ENCODE peak calls at places on chromosomes 11 and 22, in eight cellular contexts. One of them, this sample, is unnamed.

GRCh38 chr11:79617561-79617960 is 176.7 kb upstream of the TENM4 start:
- DNase-seq in mammary epithelial cell: peak; percentile 60
- DNase-seq in MM.1S: no peak
- DNase-seq in astrocyte: no peak
- DNase-seq in OCI-LY7: no peak
- DNase-seq in A549: no peak
- DNase-seq in neural progenitor cell: no peak
- DNase-seq in PC-3: no peak
- DNase-seq in this sample: peak; percentile 0

GRCh38 chr11:134062255-134063030 is 6.4 kb upstream of the JAM3 start:
- DNase-seq in mammary epithelial cell: no peak
- DNase-seq in MM.1S: no peak
- DNase-seq in astrocyte: no peak
- DNase-seq in OCI-LY7: no peak
- DNase-seq in A549: no peak
- DNase-seq in neural progenitor cell: no peak
- DNase-seq in PC-3: no peak
- DNase-seq in this sample: peak; percentile 44

GRCh38 chr22:21101877-21102638 is 56.3 kb downstream of the LRRC74B start:
- DNase-seq in mammary epithelial cell: no peak
- DNase-seq in MM.1S: no peak
- DNase-seq in astrocyte: no peak
- DNase-seq in OCI-LY7: no peak
- DNase-seq in A549: no peak
- DNase-seq in neural progenitor cell: no peak
- DNase-seq in PC-3: no peak
- DNase-seq in this sample: no peak

GRCh38 chr11:68120212-68121066 is 749 bp downstream of the CHKA start:
- DNase-seq in mammary epithelial cell: no peak
- DNase-seq in MM.1S: peak; percentile 61
- DNase-seq in astrocyte: peak; percentile 39
- DNase-seq in OCI-LY7: peak; percentile 67
- DNase-seq in A549: no peak
- DNase-seq in neural progenitor cell: peak; percentile 83
- DNase-seq in PC-3: peak; percentile 47
- DNase-seq in this sample: peak; percentile 43

GRCh38 chr11:61756452-61757212 is 4.2 kb downstream of the MYRF start:
- DNase-seq in mammary epithelial cell: no peak
- DNase-seq in MM.1S: no peak
- DNase-seq in astrocyte: peak; percentile 26
- DNase-seq in OCI-LY7: no peak
- DNase-seq in A549: peak; percentile 89
- DNase-seq in neural progenitor cell: no peak
- DNase-seq in PC-3: peak; percentile 65
- DNase-seq in this sample: peak; percentile 46

GRCh38 chr22:49735411-49736311 is 92.0 kb downstream of the BRD1 start:
- DNase-seq in mammary epithelial cell: no peak
- DNase-seq in MM.1S: peak; percentile 46
- DNase-seq in astrocyte: no peak
- DNase-seq in OCI-LY7: no peak
- DNase-seq in A549: no peak
- DNase-seq in neural progenitor cell: peak; percentile 88
- DNase-seq in PC-3: peak; percentile 30
- DNase-seq in this sample: peak; percentile 4

GRCh38 chr11:120089036-120090001 is 48.6 kb downstream of the TRIM29 start:
- DNase-seq in mammary epithelial cell: no peak
- DNase-seq in MM.1S: no peak
- DNase-seq in astrocyte: no peak
- DNase-seq in OCI-LY7: no peak
- DNase-seq in A549: no peak
- DNase-seq in neural progenitor cell: no peak
- DNase-seq in PC-3: no peak
- DNase-seq in this sample: no peak

GRCh38 chr11:33321483-33321882 is 64.3 kb downstream of the HIPK3 start:
- DNase-seq in mammary epithelial cell: no peak
- DNase-seq in MM.1S: no peak
- DNase-seq in astrocyte: no peak
- DNase-seq in OCI-LY7: peak; percentile 10
- DNase-seq in A549: no peak
- DNase-seq in neural progenitor cell: no peak
- DNase-seq in PC-3: no peak
- DNase-seq in this sample: no peak

DNA sequence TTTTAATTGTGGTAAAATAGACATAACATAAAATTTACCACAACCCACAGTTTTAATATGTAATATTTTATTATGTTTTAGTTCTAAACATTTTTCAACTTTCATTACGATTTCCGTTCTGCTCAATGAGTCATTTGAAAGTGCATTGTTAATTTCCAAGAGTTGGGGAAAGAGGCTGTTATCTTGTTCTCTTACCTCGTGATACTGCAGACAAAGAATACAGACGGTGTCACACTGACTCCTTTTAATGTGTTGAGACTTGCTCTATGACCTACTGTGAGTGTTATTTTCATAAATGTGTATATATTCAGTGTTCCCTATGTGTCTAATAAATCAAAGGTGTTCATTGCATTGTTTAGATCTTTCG is 10.8 kb upstream of the RAC2 start:
- DNase-seq in mammary epithelial cell: peak; percentile 91
- DNase-seq in MM.1S: no peak
- DNase-seq in astrocyte: peak; percentile 74
- DNase-seq in OCI-LY7: no peak
- DNase-seq in A549: no peak
- DNase-seq in neural progenitor cell: no peak
- DNase-seq in PC-3: peak; percentile 11
- DNase-seq in this sample: peak; percentile 77
- H3K4me2 ChIP-seq in mammary epithelial cell: peak overlapping the region; percentile 85
- H3K4me2 ChIP-seq in MM.1S: no peak overlapping the region
- H3K4me2 ChIP-seq in astrocyte: peak overlapping the region; percentile 34
- H3K4me2 ChIP-seq in OCI-LY7: no peak overlapping the region
- H3K4me2 ChIP-seq in A549: peak overlapping the region; percentile 43
- H3K4me2 ChIP-seq in neural progenitor cell: no peak overlapping the region
- H3K4me2 ChIP-seq in PC-3: peak overlapping the region; percentile 60
- H3K4me2 ChIP-seq in this sample: no peak overlapping the region

GRCh38 chr22:18110944-18111758 is 542 bp downstream of the TUBA8 start:
- DNase-seq in mammary epithelial cell: no peak
- DNase-seq in MM.1S: no peak
- DNase-seq in astrocyte: no peak
- DNase-seq in OCI-LY7: no peak
- DNase-seq in A549: no peak
- DNase-seq in neural progenitor cell: peak; percentile 29
- DNase-seq in PC-3: no peak
- DNase-seq in this sample: no peak

GRCh38 chr22:18112440-18112839 is 1.8 kb downstream of the TUBA8 start:
- DNase-seq in mammary epithelial cell: no peak
- DNase-seq in MM.1S: no peak
- DNase-seq in astrocyte: no peak
- DNase-seq in OCI-LY7: no peak
- DNase-seq in A549: no peak
- DNase-seq in neural progenitor cell: no peak
- DNase-seq in PC-3: no peak
- DNase-seq in this sample: no peak

GRCh38 chr22:18110194-18110943 is at the start of gene TUBA8:
- DNase-seq in mammary epithelial cell: peak; percentile 25
- DNase-seq in MM.1S: no peak
- DNase-seq in astrocyte: peak; percentile 28
- DNase-seq in OCI-LY7: peak; percentile 14
- DNase-seq in A549: no peak
- DNase-seq in neural progenitor cell: peak; percentile 72
- DNase-seq in PC-3: peak; percentile 27
- DNase-seq in this sample: peak; percentile 20

GRCh38 chr22:18113680-18114394 is 3.2 kb downstream of the TUBA8 start:
- DNase-seq in mammary epithelial cell: no peak
- DNase-seq in MM.1S: no peak
- DNase-seq in astrocyte: no peak
- DNase-seq in OCI-LY7: no peak
- DNase-seq in A549: no peak
- DNase-seq in neural progenitor cell: no peak
- DNase-seq in PC-3: no peak
- DNase-seq in this sample: no peak

DNA sequence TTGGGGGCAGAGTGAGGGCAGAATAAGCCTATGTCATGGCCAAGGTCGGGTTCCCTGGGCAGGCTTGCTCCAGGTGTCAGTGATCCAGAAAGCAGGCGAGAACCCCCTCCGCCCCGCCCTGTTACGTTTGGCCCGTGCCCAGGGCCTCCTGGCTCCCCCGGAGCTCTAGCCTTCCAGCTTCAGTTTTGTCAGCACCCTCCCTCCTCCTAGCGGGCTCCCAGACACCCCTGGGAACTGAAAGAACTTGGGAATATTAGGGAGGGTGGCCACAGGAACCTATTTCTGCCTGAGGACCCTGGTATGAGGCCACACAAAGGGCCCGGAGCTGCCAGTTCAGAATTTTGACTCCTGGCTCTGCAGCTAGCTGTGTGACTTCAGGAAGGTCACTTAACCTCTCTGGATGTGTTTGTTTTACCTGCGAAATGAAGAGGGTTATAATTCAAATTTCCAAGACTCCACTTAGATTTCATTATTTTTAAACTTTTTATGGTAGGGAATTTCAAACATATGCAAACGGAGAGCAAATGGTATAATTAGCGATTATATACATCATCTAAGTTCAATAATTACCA is 1.2 kb downstream of the TUBA8 start:
- DNase-seq in mammary epithelial cell: no peak
- DNase-seq in MM.1S: no peak
- DNase-seq in astrocyte: no peak
- DNase-seq in OCI-LY7: no peak
- DNase-seq in A549: no peak
- DNase-seq in neural progenitor cell: no peak
- DNase-seq in PC-3: no peak
- DNase-seq in this sample: no peak
- H3K4me2 ChIP-seq in mammary epithelial cell: no peak overlapping the region
- H3K4me2 ChIP-seq in MM.1S: no peak overlapping the region
- H3K4me2 ChIP-seq in astrocyte: no peak overlapping the region
- H3K4me2 ChIP-seq in OCI-LY7: no peak overlapping the region
- H3K4me2 ChIP-seq in A549: no peak overlapping the region
- H3K4me2 ChIP-seq in neural progenitor cell: no peak overlapping the region
- H3K4me2 ChIP-seq in PC-3: no peak overlapping the region
- H3K4me2 ChIP-seq in this sample: no peak overlapping the region

GRCh38 chr11:35662061-35662648 is 420 bp upstream of the TRIM44 start:
- DNase-seq in mammary epithelial cell: no peak
- DNase-seq in MM.1S: peak; percentile 62
- DNase-seq in astrocyte: no peak
- DNase-seq in OCI-LY7: no peak
- DNase-seq in A549: no peak
- DNase-seq in neural progenitor cell: no peak
- DNase-seq in PC-3: peak; percentile 79
- DNase-seq in this sample: no peak

GRCh38 chr11:35667257-35667656 is 4.7 kb downstream of the TRIM44 start:
- DNase-seq in mammary epithelial cell: no peak
- DNase-seq in MM.1S: no peak
- DNase-seq in astrocyte: no peak
- DNase-seq in OCI-LY7: no peak
- DNase-seq in A549: no peak
- DNase-seq in neural progenitor cell: no peak
- DNase-seq in PC-3: no peak
- DNase-seq in this sample: no peak

GRCh38 chr11:35662649-35663407 is at the start of gene TRIM44:
- DNase-seq in mammary epithelial cell: peak; percentile 80
- DNase-seq in MM.1S: peak; percentile 88
- DNase-seq in astrocyte: peak; percentile 69
- DNase-seq in OCI-LY7: peak; percentile 59
- DNase-seq in A549: peak; percentile 87
- DNase-seq in neural progenitor cell: peak; percentile 74
- DNase-seq in PC-3: peak; percentile 85
- DNase-seq in this sample: peak; percentile 87

GRCh38 chr11:35663408-35663702 is 780 bp downstream of the TRIM44 start:
- DNase-seq in mammary epithelial cell: no peak
- DNase-seq in MM.1S: no peak
- DNase-seq in astrocyte: no peak
- DNase-seq in OCI-LY7: no peak
- DNase-seq in A549: no peak
- DNase-seq in neural progenitor cell: no peak
- DNase-seq in PC-3: no peak
- DNase-seq in this sample: no peak

GRCh38 chr11:35664977-35665441 is 2.4 kb downstream of the TRIM44 start:
- DNase-seq in mammary epithelial cell: peak; percentile 27
- DNase-seq in MM.1S: no peak
- DNase-seq in astrocyte: no peak
- DNase-seq in OCI-LY7: no peak
- DNase-seq in A549: peak; percentile 14
- DNase-seq in neural progenitor cell: no peak
- DNase-seq in PC-3: peak; percentile 24
- DNase-seq in this sample: no peak
- H3K4me2 ChIP-seq in mammary epithelial cell: peak overlapping the region; percentile 98
- H3K4me2 ChIP-seq in MM.1S: peak overlapping the region; percentile 82
- H3K4me2 ChIP-seq in astrocyte: peak overlapping the region; percentile 96
- H3K4me2 ChIP-seq in OCI-LY7: peak overlapping the region; percentile 74
- H3K4me2 ChIP-seq in A549: no peak overlapping the region
- H3K4me2 ChIP-seq in neural progenitor cell: no peak overlapping the region
- H3K4me2 ChIP-seq in PC-3: peak overlapping the region; percentile 5
- H3K4me2 ChIP-seq in this sample: no peak overlapping the region

GRCh38 chr11:73397468-73398131 is 21.4 kb downstream of the RELT start:
- DNase-seq in mammary epithelial cell: no peak
- DNase-seq in MM.1S: no peak
- DNase-seq in astrocyte: no peak
- DNase-seq in OCI-LY7: no peak
- DNase-seq in A549: no peak
- DNase-seq in neural progenitor cell: no peak
- DNase-seq in PC-3: no peak
- DNase-seq in this sample: no peak

GRCh38 chr11:73395297-73396208 is 19.4 kb downstream of the RELT start:
- DNase-seq in mammary epithelial cell: no peak
- DNase-seq in MM.1S: no peak
- DNase-seq in astrocyte: no peak
- DNase-seq in OCI-LY7: no peak
- DNase-seq in A549: no peak
- DNase-seq in neural progenitor cell: no peak
- DNase-seq in PC-3: no peak
- DNase-seq in this sample: no peak

GRCh38 chr11:73394416-73395296 is 18.5 kb downstream of the RELT start:
- DNase-seq in mammary epithelial cell: no peak
- DNase-seq in MM.1S: no peak
- DNase-seq in astrocyte: no peak
- DNase-seq in OCI-LY7: no peak
- DNase-seq in A549: no peak
- DNase-seq in neural progenitor cell: no peak
- DNase-seq in PC-3: no peak
- DNase-seq in this sample: no peak

GRCh38 chr11:73396985-73397384 is 20.8 kb downstream of the RELT start:
- DNase-seq in mammary epithelial cell: no peak
- DNase-seq in MM.1S: no peak
- DNase-seq in astrocyte: no peak
- DNase-seq in OCI-LY7: no peak
- DNase-seq in A549: no peak
- DNase-seq in neural progenitor cell: no peak
- DNase-seq in PC-3: no peak
- DNase-seq in this sample: no peak

DNA sequence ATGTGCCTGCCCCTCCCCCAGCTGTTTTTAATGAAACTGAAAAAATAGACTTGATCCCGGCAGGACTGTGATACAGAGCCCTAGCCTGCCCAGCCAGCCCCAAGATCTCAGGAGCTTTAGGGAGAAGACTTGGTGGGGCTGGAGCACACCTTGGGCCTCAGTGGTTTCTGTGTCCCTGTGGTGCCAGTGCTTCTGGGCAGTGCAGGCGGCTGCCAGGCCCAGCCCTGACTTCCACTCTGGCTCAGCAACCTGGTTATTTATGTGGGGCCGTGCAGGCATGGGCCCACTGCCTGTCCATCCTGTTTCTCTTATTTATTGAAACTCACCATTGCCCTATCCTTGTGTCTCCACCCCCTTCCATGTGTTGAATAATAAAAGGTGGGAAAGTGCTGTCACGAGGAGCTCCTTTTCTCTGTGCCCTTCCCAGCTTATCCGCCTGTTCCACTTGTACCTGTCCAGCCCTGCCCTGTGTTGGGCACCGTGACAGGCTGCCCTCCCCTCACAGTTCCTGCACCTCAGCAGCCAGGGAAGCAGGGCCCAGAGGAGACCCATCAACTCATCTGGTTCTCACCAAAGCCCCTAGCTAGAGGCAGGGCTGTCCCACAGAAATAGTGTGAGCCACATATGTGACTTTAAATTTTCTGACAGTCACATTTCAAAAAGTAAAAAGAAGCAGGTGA is 20.2 kb downstream of the RELT start:
- DNase-seq in mammary epithelial cell: no peak
- DNase-seq in MM.1S: no peak
- DNase-seq in astrocyte: no peak
- DNase-seq in OCI-LY7: no peak
- DNase-seq in A549: no peak
- DNase-seq in neural progenitor cell: no peak
- DNase-seq in PC-3: no peak
- DNase-seq in this sample: no peak
- H3K4me2 ChIP-seq in mammary epithelial cell: no peak overlapping the region
- H3K4me2 ChIP-seq in MM.1S: no peak overlapping the region
- H3K4me2 ChIP-seq in astrocyte: no peak overlapping the region
- H3K4me2 ChIP-seq in OCI-LY7: no peak overlapping the region
- H3K4me2 ChIP-seq in A549: no peak overlapping the region
- H3K4me2 ChIP-seq in neural progenitor cell: no peak overlapping the region
- H3K4me2 ChIP-seq in PC-3: no peak overlapping the region
- H3K4me2 ChIP-seq in this sample: no peak overlapping the region

This sample was measured in fibroblast of lung.